ENCODE peak calls at places on chromosomes 11 and 22, in nine cellular contexts. N is astrocyte of the spinal cord, I is BJ, G is BE2C, W is pancreas, Z is HFFc6, Y is tibial artery, S is endothelial cell, P is HCT116. X is an unnamed sample.

GRCh38 chr22:19772422-19772672 is 11.8 kb downstream of the TBX1 start:
- DNase-seq in N (no peak), I (no peak), G (no peak), W (peak; percentile 9), Z (no peak), Y (no peak), S (no peak), P (no peak), X (no peak)

GRCh38 chr22:48353116-48353947 is 1474.3 kb downstream of the BRD1 start:
- DNase-seq in N (no peak), I (no peak), G (no peak), W (no peak), Z (no peak), Y (no peak), S (no peak), P (no peak), X (no peak)

GRCh38 chr11:31262761-31263160 is 106.8 kb downstream of the DCDC1 start:
- DNase-seq in N (peak; percentile 18), I (peak; percentile 32), G (no peak), W (no peak), Z (peak; percentile 29), Y (no peak), S (no peak), P (no peak), X (no peak)

GRCh38 chr11:115503083-115503885 is 931 bp downstream of the CADM1 start:
- DNase-seq in N (peak; percentile 73), I (peak; percentile 14), G (peak; percentile 85), W (peak; percentile 80), Z (no peak), Y (peak; percentile 73), S (peak; percentile 69), P (no peak), X (peak; percentile 61)

GRCh38 chr11:84313830-84314359 is 1027.7 kb upstream of the CCDC90B start:
- DNase-seq in N (no peak), I (no peak), G (no peak), W (no peak), Z (no peak), Y (no peak), S (no peak), P (no peak), X (no peak)

GRCh38 chr11:113296447-113297205 is 17.8 kb upstream of the TTC12 start:
- DNase-seq in N (no peak), I (no peak), G (peak; percentile 18), W (no peak), Z (no peak), Y (no peak), S (no peak), P (no peak), X (no peak)

GRCh38 chr11:109422755-109423113 is 744 bp downstream of the C11orf87 start:
- DNase-seq in N (peak; percentile 51), I (no peak), G (peak; percentile 23), W (no peak), Z (no peak), Y (no peak), S (no peak), P (no peak), X (peak; percentile 33)

GRCh38 chr11:38543311-38543710 is 1945.3 kb upstream of the RAG2 start:
- DNase-seq in N (peak; percentile 68), I (peak; percentile 45), G (no peak), W (no peak), Z (peak; percentile 19), Y (no peak), S (no peak), P (no peak), X (no peak)

GRCh38 chr11:131066551-131066950 is 150.3 kb upstream of the SNX19 start:
- DNase-seq in N (no peak), I (no peak), G (no peak), W (no peak), Z (no peak), Y (no peak), S (no peak), P (no peak), X (no peak)

GRCh38 chr11:19628018-19628417 is 84.6 kb upstream of the NAV2 start:
- DNase-seq in N (peak; percentile 55), I (peak; percentile 71), G (no peak), W (no peak), Z (peak; percentile 93), Y (peak; percentile 97), S (no peak), P (no peak), X (no peak)

GRCh38 chr22:21650280-21650679 is 8.2 kb downstream of the SDF2L1 start:
- DNase-seq in N (no peak), I (no peak), G (no peak), W (no peak), Z (no peak), Y (no peak), S (no peak), P (no peak), X (no peak)
- TF ChIP-seq CTCF in N (no peak), I (no peak), G (no peak), W (no peak), Z (no peak), Y (no peak), S (no peak), P (no peak), X (no peak)

DNA sequence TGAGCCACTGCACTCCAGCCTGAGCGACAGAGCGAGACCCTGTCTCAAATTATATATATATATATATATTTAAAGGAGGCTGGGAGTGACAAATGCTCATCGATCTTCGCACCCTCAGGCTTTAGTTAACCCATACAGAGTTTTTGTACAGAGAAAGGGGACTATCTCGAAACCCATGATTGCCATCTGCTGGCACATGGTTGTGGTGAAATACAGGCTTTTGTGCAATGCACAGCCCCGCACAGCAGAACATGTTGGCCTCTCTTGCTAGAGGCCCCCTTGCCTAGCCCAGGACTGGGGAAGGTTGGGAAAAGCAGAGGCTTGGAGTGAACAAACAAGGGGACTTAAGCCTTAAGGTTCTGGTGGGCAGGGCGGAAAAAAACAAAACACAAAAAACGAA is 3.6 kb downstream of the MYBPC3 start:
- DNase-seq in N (peak; percentile 16), I (no peak), G (peak; percentile 40), W (no peak), Z (peak; percentile 20), Y (no peak), S (no peak), P (peak; percentile 32), X (peak; percentile 55)
- TF ChIP-seq CTCF in N (peak; percentile 38), I (peak; percentile 24), G (peak; percentile 39), W (no peak), Z (no peak), Y (no peak), S (no peak), P (peak; percentile 49), X (no peak)

DNA sequence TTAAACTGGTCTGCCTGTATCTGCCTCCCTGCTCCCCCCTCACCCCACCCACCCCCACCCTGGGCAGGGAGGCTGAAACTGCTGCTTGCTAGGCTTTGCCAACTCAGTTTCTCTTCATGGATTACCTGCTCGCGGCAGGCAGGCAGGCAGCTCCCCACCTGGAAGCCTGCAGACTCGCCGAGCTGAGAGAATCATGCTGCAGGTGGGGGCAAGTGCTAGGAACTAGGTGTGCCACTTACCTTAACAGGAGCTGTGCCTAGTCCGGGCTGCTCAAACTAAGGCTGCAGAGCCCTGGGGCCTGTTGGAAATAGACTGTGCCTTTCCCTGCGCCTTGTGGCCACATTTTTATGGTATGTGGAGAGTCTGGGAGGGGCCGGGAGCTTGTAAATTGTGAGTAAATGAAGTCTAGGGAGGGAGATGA is 30.3 kb downstream of the MARK2 start:
- DNase-seq in N (no peak), I (no peak), G (no peak), W (no peak), Z (no peak), Y (no peak), S (no peak), P (no peak), X (no peak)
- TF ChIP-seq CTCF in N (no peak), I (no peak), G (no peak), W (no peak), Z (no peak), Y (no peak), S (no peak), P (no peak), X (no peak)

GRCh38 chr11:43924112-43924855 is 18.2 kb upstream of the C11orf96 start:
- DNase-seq in N (no peak), I (no peak), G (peak; percentile 50), W (no peak), Z (no peak), Y (peak; percentile 70), S (no peak), P (no peak), X (no peak)
- TF ChIP-seq CTCF in N (peak; percentile 24), I (no peak), G (peak; percentile 37), W (no peak), Z (peak; percentile 59), Y (no peak), S (peak; percentile 28), P (peak; percentile 36), X (peak; percentile 28)

GRCh38 chr11:41031571-41032060 is 427.8 kb downstream of the LRRC4C start:
- DNase-seq in N (no peak), I (no peak), G (no peak), W (no peak), Z (no peak), Y (no peak), S (no peak), P (no peak), X (no peak)
- TF ChIP-seq CTCF in N (no peak), I (no peak), G (no peak), W (no peak), Z (no peak), Y (no peak), S (no peak), P (no peak), X (no peak)

DNA sequence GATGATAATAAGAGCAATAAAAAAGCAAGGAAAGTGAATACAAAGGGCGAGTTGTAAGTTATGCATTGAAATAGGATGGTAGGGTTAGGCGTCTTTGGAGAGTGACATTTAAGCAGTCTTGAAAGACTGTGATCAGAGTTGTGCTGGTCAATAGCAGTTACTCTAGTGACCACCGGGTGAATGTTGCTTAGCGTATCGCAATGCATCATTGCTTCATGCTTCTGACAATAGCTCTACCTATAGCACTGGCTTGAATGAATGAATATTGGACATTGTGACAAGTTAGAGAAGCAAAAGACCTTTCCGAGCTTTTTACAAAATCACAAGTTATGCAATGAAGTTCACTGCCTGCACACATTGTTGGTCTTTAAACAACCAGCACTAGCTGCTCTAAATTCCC is 7.7 kb upstream of the OR8B12 start:
- DNase-seq in N (no peak), I (no peak), G (no peak), W (no peak), Z (no peak), Y (no peak), S (no peak), P (no peak), X (no peak)
- TF ChIP-seq CTCF in N (no peak), I (no peak), G (peak; percentile 26), W (no peak), Z (no peak), Y (no peak), S (no peak), P (peak; percentile 11), X (peak; percentile 31)